ENCODE peak calls at places on chromosomes 6 and 20, in nine cellular contexts. Y, Q, M, I, X, R, K, D and E are unnamed samples.

GRCh38 chr6:22906091-22906549 is 336.8 kb downstream of the HDGFL1 start:
- DNase-seq in Y (no peak), Q (peak; percentile 48), M (peak; percentile 44), I (no peak), X (no peak), R (no peak), K (no peak), D (no peak), E (peak; percentile 49)

GRCh38 chr6:40509163-40509562 is 78.0 kb downstream of the LRFN2 start:
- DNase-seq in Y (no peak), Q (peak; percentile 51), M (no peak), I (no peak), X (no peak), R (no peak), K (no peak), D (no peak), E (no peak)

GRCh38 chr6:145798530-145798929 is 16.1 kb downstream of the FBXO30 start:
- DNase-seq in Y (no peak), Q (no peak), M (no peak), I (no peak), X (no peak), R (no peak), K (no peak), D (no peak), E (no peak)

GRCh38 chr6:126444874-126445273 is 105.0 kb downstream of the CENPW start:
- DNase-seq in Y (no peak), Q (no peak), M (no peak), I (no peak), X (no peak), R (no peak), K (no peak), D (no peak), E (no peak)

GRCh38 chr6:79640146-79641111 is 9.3 kb downstream of the SH3BGRL2 start:
- DNase-seq in Y (no peak), Q (no peak), M (no peak), I (no peak), X (no peak), R (no peak), K (no peak), D (no peak), E (no peak)

GRCh38 chr20:37521091-37521771 is at the start of gene NNAT:
- DNase-seq in Y (no peak), Q (no peak), M (no peak), I (no peak), X (no peak), R (no peak), K (no peak), D (no peak), E (no peak)

GRCh38 chr20:51500311-51500710 is 42.2 kb downstream of the NFATC2 start:
- DNase-seq in Y (no peak), Q (no peak), M (no peak), I (no peak), X (no peak), R (no peak), K (no peak), D (no peak), E (no peak)

GRCh38 chr20:32569380-32570305 is 15.5 kb downstream of the NOL4L start:
- DNase-seq in Y (no peak), Q (no peak), M (no peak), I (no peak), X (no peak), R (no peak), K (no peak), D (no peak), E (no peak)

GRCh38 chr20:14716251-14716650 is 378.8 kb upstream of the FLRT3 start:
- DNase-seq in Y (no peak), Q (no peak), M (no peak), I (no peak), X (no peak), R (no peak), K (no peak), D (no peak), E (no peak)

GRCh38 chr20:46215913-46216707 is 92.2 kb downstream of the CDH22 start:
- DNase-seq in Y (no peak), Q (peak; percentile 75), M (peak; percentile 76), I (no peak), X (no peak), R (no peak), K (no peak), D (no peak), E (no peak)

GRCh38 chr20:56978475-56978874 is 288.0 kb downstream of the BMP7 start:
- DNase-seq in Y (no peak), Q (no peak), M (no peak), I (no peak), X (no peak), R (no peak), K (no peak), D (no peak), E (no peak)

GRCh38 chr20:45781391-45781931 is 10.2 kb downstream of the WFDC3 start:
- DNase-seq in Y (peak; percentile 67), Q (peak; percentile 38), M (peak; percentile 53), I (no peak), X (no peak), R (no peak), K (no peak), D (no peak), E (peak; percentile 68)

GRCh38 chr20:53381568-53382262 is 211.9 kb downstream of the ZNF217 start:
- DNase-seq in Y (no peak), Q (no peak), M (no peak), I (no peak), X (no peak), R (no peak), K (no peak), D (no peak), E (no peak)

GRCh38 chr6:127297502-127298070 is 30.9 kb downstream of the RNF146 start:
- DNase-seq in Y (no peak), Q (no peak), M (peak; percentile 39), I (no peak), X (no peak), R (no peak), K (no peak), D (no peak), E (no peak)

GRCh38 chr6:56570434-56571359 is 72.0 kb downstream of the DST start:
- DNase-seq in Y (no peak), Q (peak; percentile 35), M (peak; percentile 30), I (peak; percentile 44), X (no peak), R (no peak), K (no peak), D (no peak), E (peak; percentile 76)

GRCh38 chr20:31604567-31605030 is 490 bp upstream of the ID1 start:
- DNase-seq in Y (no peak), Q (no peak), M (no peak), I (no peak), X (no peak), R (no peak), K (no peak), D (no peak), E (no peak)

GRCh38 chr6:121653624-121654008 is 218.2 kb downstream of the GJA1 start:
- DNase-seq in Y (no peak), Q (no peak), M (no peak), I (no peak), X (no peak), R (no peak), K (no peak), D (no peak), E (no peak)

GRCh38 chr6:43758617-43759050 is 11.4 kb upstream of the VEGFA start:
- DNase-seq in Y (no peak), Q (peak; percentile 20), M (no peak), I (peak; percentile 48), X (no peak), R (no peak), K (no peak), D (no peak), E (peak; percentile 59)

GRCh38 chr6:81966968-81967367 is 214.5 kb upstream of the TENT5A start:
- DNase-seq in Y (no peak), Q (no peak), M (no peak), I (no peak), X (no peak), R (no peak), K (no peak), D (no peak), E (no peak)

GRCh38 chr20:23875606-23876237 is 3.8 kb downstream of the CST5 start:
- DNase-seq in Y (no peak), Q (no peak), M (no peak), I (peak; percentile 25), X (no peak), R (no peak), K (no peak), D (no peak), E (no peak)

GRCh38 chr6:56528412-56528841 is 114.3 kb downstream of the DST start:
- DNase-seq in Y (no peak), Q (no peak), M (no peak), I (no peak), X (no peak), R (no peak), K (no peak), D (no peak), E (no peak)

GRCh38 chr6:112331306-112331705 is 15.8 kb upstream of the RFPL4B start:
- DNase-seq in Y (no peak), Q (no peak), M (no peak), I (no peak), X (no peak), R (no peak), K (no peak), D (no peak), E (peak; percentile 3)

GRCh38 chr20:62765021-62765420 is 31.3 kb upstream of the MRGBP start:
- DNase-seq in Y (no peak), Q (no peak), M (no peak), I (no peak), X (no peak), R (no peak), K (no peak), D (no peak), E (no peak)

GRCh38 chr6:21987501-21987957 is 309.3 kb downstream of the PRL start:
- DNase-seq in Y (peak; percentile 81), Q (peak; percentile 91), M (peak; percentile 90), I (no peak), X (peak; percentile 84), R (peak; percentile 1), K (no peak), D (no peak), E (peak; percentile 75)

GRCh38 chr6:152631376-152631775 is 5.8 kb downstream of the SYNE1 start:
- DNase-seq in Y (no peak), Q (no peak), M (no peak), I (no peak), X (no peak), R (no peak), K (no peak), D (no peak), E (no peak)

GRCh38 chr20:17227199-17227535 is 327 bp downstream of the PCSK2 start:
- DNase-seq in Y (no peak), Q (no peak), M (peak; percentile 5), I (no peak), X (peak; percentile 56), R (no peak), K (no peak), D (no peak), E (peak; percentile 65)

GRCh38 chr20:57678340-57678739 is 31.5 kb downstream of the PMEPA1 start:
- DNase-seq in Y (no peak), Q (no peak), M (no peak), I (no peak), X (no peak), R (no peak), K (no peak), D (no peak), E (no peak)

GRCh38 chr20:23340524-23340923 is 10.1 kb upstream of the NXT1 start:
- DNase-seq in Y (peak; percentile 81), Q (peak; percentile 56), M (peak; percentile 82), I (peak; percentile 67), X (peak; percentile 81), R (no peak), K (no peak), D (no peak), E (peak; percentile 75)

GRCh38 chr6:109690373-109690739 is 646 bp downstream of the AK9 start:
- DNase-seq in Y (peak; percentile 68), Q (peak; percentile 35), M (peak; percentile 72), I (peak; percentile 65), X (peak; percentile 69), R (peak; percentile 9), K (peak; percentile 42), D (peak; percentile 48), E (peak; percentile 89)

GRCh38 chr6:37059344-37060194 is 54.1 kb downstream of the FGD2 start:
- DNase-seq in Y (peak; percentile 75), Q (peak; percentile 94), M (peak; percentile 90), I (peak; percentile 76), X (no peak), R (no peak), K (no peak), D (no peak), E (peak; percentile 71)

GRCh38 chr6:43739642-43740091 is 30.3 kb upstream of the VEGFA start:
- DNase-seq in Y (peak; percentile 29), Q (no peak), M (no peak), I (no peak), X (peak; percentile 40), R (no peak), K (no peak), D (no peak), E (no peak)